ENCODE peak calls at places on chromosomes 13 and 19, in ten cellular contexts. O is fibroblast of the aortic adventitia, X is left lung, U is AG04450, G is type B pancreatic cell, R is tibial nerve, L is GM13977, B is RWPE1, F is AG04449, I is left ventricle myocardium inferior. T is an unnamed sample.

GRCh38 chr13:30017880-30018279 is 167.5 kb upstream of the UBL3 start:
- DNase-seq in O (no peak), X (no peak), U (no peak), G (no peak), R (no peak), L (no peak), B (no peak), F (no peak), I (no peak), T (no peak)

GRCh38 chr19:51546650-51547396 is 15.4 kb upstream of the SIGLEC6 start:
- DNase-seq in O (peak), X (no peak), U (no peak), G (no peak), R (no peak), L (no peak), B (no peak), F (no peak), I (no peak), T (no peak)

GRCh38 chr19:13964776-13965175 is 12.5 kb downstream of the DCAF15 start:
- DNase-seq in O (no peak), X (no peak), U (no peak), G (no peak), R (no peak), L (no peak), B (no peak), F (peak), I (no peak), T (no peak)

GRCh38 chr13:29888306-29888705 is 37.9 kb upstream of the UBL3 start:
- DNase-seq in O (peak), X (no peak), U (no peak), G (no peak), R (no peak), L (no peak), B (no peak), F (no peak), I (no peak), T (no peak)

GRCh38 chr19:36488816-36489138 is 584 bp downstream of the ZNF566 start:
- DNase-seq in O (no peak), X (no peak), U (no peak), G (no peak), R (no peak), L (peak), B (no peak), F (no peak), I (no peak), T (no peak)

GRCh38 chr13:51797664-51798488 is 6.1 kb downstream of the DHRS12 start:
- DNase-seq in O (peak), X (no peak), U (no peak), G (no peak), R (no peak), L (peak), B (peak), F (no peak), I (no peak), T (no peak)

GRCh38 chr13:26698392-26699196 is 62.0 kb downstream of the GPR12 start:
- DNase-seq in O (peak), X (peak), U (peak), G (peak), R (peak), L (peak), B (peak), F (peak), I (peak), T (peak)

GRCh38 chr13:78827471-78827870 is 168.5 kb upstream of the OBI1 start:
- DNase-seq in O (no peak), X (no peak), U (no peak), G (no peak), R (no peak), L (no peak), B (no peak), F (no peak), I (no peak), T (no peak)

GRCh38 chr19:664913-665443 is 2.0 kb upstream of the RNF126 start:
- DNase-seq in O (peak), X (peak), U (peak), G (peak), R (peak), L (peak), B (peak), F (no peak), I (peak), T (peak)

GRCh38 chr19:676007-676342 is 217 bp upstream of the FSTL3 start:
- DNase-seq in O (no peak), X (no peak), U (no peak), G (no peak), R (no peak), L (no peak), B (no peak), F (no peak), I (peak), T (no peak)

GRCh38 chr19:674282-675151 is 1.7 kb upstream of the FSTL3 start:
- DNase-seq in O (no peak), X (no peak), U (no peak), G (peak), R (no peak), L (no peak), B (no peak), F (no peak), I (peak), T (no peak)

GRCh38 chr19:676343-677105 is at the start of gene FSTL3:
- DNase-seq in O (peak), X (no peak), U (no peak), G (no peak), R (no peak), L (no peak), B (peak), F (no peak), I (no peak), T (no peak)

DNA sequence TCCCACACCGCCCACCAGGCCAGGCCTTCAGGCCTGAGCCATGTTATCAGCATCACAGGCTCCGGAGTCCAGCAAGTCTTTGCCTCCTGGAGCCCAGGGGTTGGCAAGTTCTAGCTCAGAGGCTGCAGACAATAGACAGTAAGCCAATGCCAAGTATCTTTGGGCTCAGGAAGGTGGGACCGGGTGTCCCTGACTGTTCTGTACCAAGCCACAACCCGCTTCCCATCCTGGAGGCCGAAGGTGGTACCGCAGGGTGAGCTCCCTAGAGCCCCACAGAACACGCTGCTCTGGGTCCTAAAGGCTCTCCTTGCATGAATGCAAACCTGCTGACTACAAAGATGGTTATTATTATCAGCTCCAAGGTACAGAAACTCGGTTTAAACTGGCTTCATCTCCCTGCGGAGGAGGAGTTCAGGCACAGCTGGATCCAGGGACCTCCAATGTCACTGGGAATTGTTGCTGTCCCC is 5.5 kb upstream of the FSTL3 start:
- DNase-seq in O (no peak), X (no peak), U (no peak), G (no peak), R (no peak), L (no peak), B (no peak), F (no peak), I (no peak), T (no peak)
- TF ChIP-seq CTCF in O (peak), X (no peak), U (peak), G (peak), R (no peak), L (no peak), B (no peak), F (no peak), I (no peak), T (no peak)

GRCh38 chr13:33351324-33351723 is 65.8 kb upstream of the STARD13 start:
- DNase-seq in O (peak), X (no peak), U (no peak), G (no peak), R (no peak), L (no peak), B (no peak), F (no peak), I (no peak), T (peak)
- TF ChIP-seq CTCF in O (peak), X (no peak), U (no peak), G (no peak), R (no peak), L (no peak), B (no peak), F (no peak), I (peak), T (no peak)

DNA sequence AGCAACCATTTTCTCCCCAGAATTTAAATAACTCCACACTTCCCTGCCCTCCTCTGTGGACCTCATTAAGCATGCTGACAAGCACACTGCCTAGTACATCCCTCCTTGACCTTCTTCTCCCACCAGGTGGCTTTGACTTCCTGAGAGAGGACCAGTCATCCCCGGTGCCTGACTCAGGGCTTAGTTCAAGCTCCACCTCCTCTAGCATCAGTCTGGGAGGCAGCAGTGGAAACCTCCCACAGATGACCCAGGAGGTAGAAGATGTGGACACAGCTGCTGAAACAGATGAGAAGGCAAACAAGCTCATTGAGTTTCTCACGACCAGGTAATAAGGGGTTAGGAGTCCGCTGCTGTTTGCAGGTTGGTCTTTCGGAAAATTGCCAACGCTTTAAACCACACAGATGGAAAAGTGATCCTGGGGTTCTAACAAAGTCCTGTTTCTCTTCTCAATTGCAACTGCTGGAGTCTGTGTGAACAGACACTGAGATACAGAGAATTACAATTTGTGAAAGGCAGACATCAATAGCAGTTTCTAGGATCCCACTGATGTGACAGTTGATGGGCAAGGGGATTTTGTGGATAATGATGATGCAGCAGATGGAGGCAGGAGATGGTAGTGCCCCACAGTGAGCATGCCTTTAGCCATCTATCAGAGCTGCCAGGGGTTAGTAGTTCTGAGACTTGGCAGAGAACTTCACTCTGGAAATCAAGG is 86.7 kb downstream of the ZAR1L start:
- DNase-seq in O (no peak), X (no peak), U (peak), G (no peak), R (no peak), L (no peak), B (peak), F (no peak), I (no peak), T (no peak)
- TF ChIP-seq CTCF in O (no peak), X (no peak), U (peak), G (no peak), R (no peak), L (no peak), B (no peak), F (no peak), I (no peak), T (no peak)

GRCh38 chr19:2236285-2237050 is at the start of the genes PLEKHJ1 and SF3A2:
- DNase-seq in O (peak), X (peak), U (peak), G (peak), R (peak), L (peak), B (peak), F (peak), I (peak), T (peak)
- TF ChIP-seq CTCF in O (peak), X (peak), U (peak), G (peak), R (peak), L (peak), B (peak), F (peak), I (peak), T (peak)

T was measured in AG09319.